ENCODE peak calls at places on chromosomes 4 and X, in four cellular contexts. N is WTC11, L is GM12878, C is K562. G is an unnamed sample.

GRCh38 chr4:116726523-116726922 is 358.9 kb downstream of the TRAM1L1 start:
- DNase-seq in L (no peak), C (no peak), N (no peak), G (no peak)

GRCh38 chrX:39456894-39457600 is 640.7 kb downstream of the BCOR start:
- DNase-seq in N (no peak), L (no peak), C (no peak), G (no peak)

GRCh38 chrX:67004451-67004850 is 365.6 kb upstream of the EDA2R start:
- DNase-seq in N (no peak), L (no peak), C (no peak), G (no peak)

GRCh38 chr4:99088485-99089365 is at the start of gene ADH5:
- DNase-seq in N (peak), L (peak), C (peak), G (peak)

GRCh38 chr4:85166318-85166717 is 199.8 kb upstream of the WDFY3 start:
- DNase-seq in N (no peak), L (no peak), C (no peak), G (no peak)

GRCh38 chrX:38627683-38628082 is 66.3 kb downstream of the TSPAN7 start:
- DNase-seq in L (no peak), C (peak), N (peak), G (peak)

GRCh38 chr4:113560579-113560978 is 201.0 kb downstream of the CAMK2D start:
- DNase-seq in N (no peak), C (no peak), L (no peak), G (no peak)

GRCh38 chr4:103091601-103092223 is 7.9 kb downstream of the BDH2 start:
- DNase-seq in L (peak), C (peak), N (no peak), G (peak)

GRCh38 chr4:11416071-11416766 is 12.5 kb downstream of the HS3ST1 start:
- DNase-seq in C (no peak), N (no peak), L (no peak), G (no peak)

GRCh38 chr4:151537726-151538125 is 128.8 kb downstream of the FHIP1A start:
- DNase-seq in L (no peak), C (no peak), N (no peak), G (no peak)

GRCh38 chrX:118644378-118644777 is 83.0 kb upstream of the IL13RA1 start:
- DNase-seq in C (peak), L (no peak), N (no peak), G (peak)

GRCh38 chr4:5788144-5788543 is 77.1 kb downstream of the EVC start:
- DNase-seq in L (no peak), N (no peak), C (no peak), G (no peak)

GRCh38 chr4:66275381-66276060 is 605.2 kb upstream of the EPHA5 start:
- DNase-seq in L (no peak), N (no peak), C (no peak), G (no peak)

GRCh38 chr4:162684371-162684700 is 482.4 kb downstream of the NAF1 start:
- DNase-seq in N (no peak), C (no peak), L (no peak), G (no peak)

GRCh38 chr4:113684534-113685091 is 76.9 kb downstream of the CAMK2D start:
- DNase-seq in C (no peak), L (no peak), N (peak), G (peak)

GRCh38 chrX:41291309-41291708 is 42.7 kb upstream of the DDX3X start:
- DNase-seq in C (no peak), N (no peak), L (no peak), G (no peak)

GRCh38 chr4:170464614-170465197 is 374.9 kb upstream of the AADAT start:
- DNase-seq in L (no peak), C (no peak), N (no peak), G (no peak)

GRCh38 chr4:182083681-182084410 is 159.4 kb upstream of the TENM3 start:
- DNase-seq in N (no peak), C (no peak), L (no peak), G (no peak)

GRCh38 chr4:4344915-4345527 is 41.9 kb upstream of the NSG1 start:
- DNase-seq in N (no peak), C (no peak), L (peak), G (no peak)

GRCh38 chr4:8205241-8205707 is 6.2 kb downstream of the SH3TC1 start:
- DNase-seq in L (no peak), N (no peak), C (no peak), G (peak)

GRCh38 chr4:180101348-180102083 is 2141.7 kb upstream of the TENM3 start:
- DNase-seq in C (no peak), N (peak), L (no peak), G (no peak)

GRCh38 chrX:149909324-149910177 is 19.8 kb upstream of the HSFX4 start:
- DNase-seq in N (no peak), C (no peak), L (no peak), G (no peak)

GRCh38 chr4:168584321-168584771 is 87.5 kb downstream of the PALLD start:
- DNase-seq in N (no peak), L (no peak), C (no peak), G (no peak)

GRCh38 chrX:11786862-11787261 is 28.8 kb downstream of the MSL3 start:
- DNase-seq in N (no peak), C (no peak), L (no peak), G (no peak)

DNA sequence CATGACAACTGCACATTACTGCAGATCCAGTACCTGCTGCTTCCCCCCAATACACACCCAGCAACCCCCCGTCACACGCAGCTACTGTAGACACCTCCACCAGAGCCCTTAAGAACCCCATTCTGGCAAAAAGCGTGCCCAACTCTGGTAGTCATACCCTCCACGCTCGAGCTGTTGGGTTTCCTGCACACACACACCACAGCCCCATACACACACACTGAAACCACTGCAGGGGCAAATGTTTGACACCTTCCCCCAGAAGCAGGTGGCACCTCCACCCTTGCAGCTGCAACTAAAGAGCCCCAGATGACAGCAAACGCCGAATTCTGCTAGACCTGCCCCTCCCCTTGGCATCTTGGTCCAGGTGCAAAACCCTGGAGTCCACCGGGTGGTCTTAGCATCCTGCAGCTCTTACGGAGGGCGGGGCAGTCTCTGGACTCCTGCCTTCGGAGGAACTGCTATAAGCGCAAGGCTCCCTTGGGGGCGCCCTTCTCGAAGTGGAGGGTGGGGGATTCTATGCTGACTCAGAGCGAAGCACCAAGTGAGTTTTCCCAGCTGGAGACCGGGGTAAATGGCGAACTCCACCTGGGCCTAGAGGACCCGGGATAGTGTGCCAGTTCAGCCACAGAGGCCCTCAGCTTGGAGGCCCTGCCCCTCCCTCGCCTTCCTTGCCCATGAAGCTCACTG is 1.5 kb downstream of the FRMPD3 start:
- DNase-seq in C (peak), L (no peak), N (peak), G (no peak)
- TF ChIP-seq USF1 in C (no peak), L (no peak), N (no peak), G (no peak)

GRCh38 chr4:12488672-12489071 is 995.5 kb downstream of the RAB28 start:
- DNase-seq in L (no peak), N (no peak), C (no peak), G (peak)
- TF ChIP-seq USF1 in L (no peak), N (no peak), C (no peak), G (no peak)

GRCh38 chr4:89715611-89716010 is 121.3 kb downstream of the SNCA start:
- DNase-seq in L (no peak), C (no peak), N (no peak), G (no peak)

GRCh38 chr4:89722517-89722916 is 114.4 kb downstream of the SNCA start:
- DNase-seq in N (no peak), L (no peak), C (no peak), G (no peak)

GRCh38 chr4:89723096-89723495 is 113.9 kb downstream of the SNCA start:
- DNase-seq in C (no peak), N (no peak), L (no peak), G (no peak)

GRCh38 chr4:89724716-89725115 is 112.2 kb downstream of the SNCA start:
- DNase-seq in N (no peak), C (no peak), L (no peak), G (no peak)

GRCh38 chr4:89719536-89719935 is 117.4 kb downstream of the SNCA start:
- DNase-seq in L (no peak), C (no peak), N (no peak), G (no peak)
- TF ChIP-seq USF1 in L (no peak), C (no peak), N (no peak), G (no peak)

GRCh38 chr4:52244773-52245360 is 193.8 kb downstream of the SPATA18 start:
- DNase-seq in C (no peak), L (no peak), N (no peak), G (peak)
- TF ChIP-seq USF1 in C (no peak), L (no peak), N (no peak), G (no peak)

G was measured in SK-N-SH.